ENCODE peak calls at places on chromosomes 4 and X, in ten cellular contexts. M is CD4-positive, alpha-beta T cell; Y is pancreas; B is fibroblast of the aortic adventitia; H is upper lobe of left lung; S is tibial artery; R is uterus; L is psoas muscle; G is HL-60; O is astrocyte. U is an unnamed sample.

GRCh38 chr4:159328766-159329165 is 225.9 kb downstream of the RAPGEF2 start:
- DNase-seq in M (no peak), Y (no peak), B (peak), H (no peak), S (no peak), R (no peak), L (no peak), G (no peak), O (no peak), U (no peak)

GRCh38 chr4:111263836-111264235 is 641.0 kb upstream of the PITX2 start:
- DNase-seq in M (no peak), Y (no peak), B (no peak), H (no peak), S (no peak), R (no peak), L (no peak), G (no peak), O (no peak), U (no peak)

GRCh38 chr4:1030559-1030958 is 19.1 kb downstream of the FGFRL1 start:
- DNase-seq in M (no peak), Y (no peak), B (no peak), H (peak), S (no peak), R (no peak), L (no peak), G (no peak), O (no peak), U (no peak)

GRCh38 chr4:86461849-86462248 is 102.0 kb upstream of the MAPK10 start:
- DNase-seq in M (no peak), Y (no peak), B (no peak), H (no peak), S (no peak), R (no peak), L (no peak), G (no peak), O (no peak), U (no peak)

GRCh38 chr4:107689912-107690587 is 30.0 kb downstream of the PAPSS1 start:
- DNase-seq in M (no peak), Y (no peak), B (peak), H (no peak), S (no peak), R (no peak), L (no peak), G (no peak), O (peak), U (no peak)

GRCh38 chrX:38515291-38515690 is 46.1 kb upstream of the TSPAN7 start:
- DNase-seq in M (no peak), Y (no peak), B (no peak), H (no peak), S (no peak), R (no peak), L (no peak), G (no peak), O (no peak), U (no peak)

GRCh38 chr4:100738388-100739165 is 220.8 kb upstream of the EMCN start:
- DNase-seq in M (no peak), Y (no peak), B (peak), H (no peak), S (peak), R (peak), L (no peak), G (no peak), O (peak), U (no peak)

GRCh38 chr4:39495446-39496208 is 31.6 kb downstream of the UGDH start:
- DNase-seq in M (no peak), Y (no peak), B (peak), H (no peak), S (no peak), R (no peak), L (no peak), G (no peak), O (peak), U (no peak)

GRCh38 chrX:44542567-44543325 is at the start of gene FUNDC1:
- DNase-seq in M (peak), Y (peak), B (peak), H (peak), S (peak), R (peak), L (peak), G (peak), O (peak), U (peak)

GRCh38 chr4:87038837-87039715 is 104.3 kb downstream of the AFF1 start:
- DNase-seq in M (no peak), Y (peak), B (peak), H (no peak), S (peak), R (peak), L (peak), G (no peak), O (peak), U (no peak)

GRCh38 chr4:98555798-98556445 is 102.5 kb downstream of the TSPAN5 start:
- DNase-seq in M (no peak), Y (no peak), B (peak), H (no peak), S (no peak), R (no peak), L (no peak), G (no peak), O (peak), U (no peak)

GRCh38 chrX:108270739-108271396 is 167.4 kb downstream of the COL4A6 start:
- DNase-seq in M (no peak), Y (no peak), B (peak), H (no peak), S (no peak), R (peak), L (no peak), G (no peak), O (peak), U (no peak)

GRCh38 chr4:11700751-11701226 is 272.1 kb upstream of the HS3ST1 start:
- DNase-seq in M (no peak), Y (no peak), B (peak), H (no peak), S (no peak), R (no peak), L (no peak), G (no peak), O (peak), U (no peak)

GRCh38 chrX:15664487-15665444 is at the start of gene CLTRN:
- DNase-seq in M (no peak), Y (no peak), B (no peak), H (no peak), S (no peak), R (no peak), L (no peak), G (no peak), O (no peak), U (no peak)

GRCh38 chr4:6943012-6943869 is 33.6 kb downstream of the TBC1D14 start:
- DNase-seq in M (no peak), Y (no peak), B (no peak), H (no peak), S (no peak), R (no peak), L (no peak), G (no peak), O (no peak), U (no peak)

GRCh38 chrX:23901805-23902204 is 5.9 kb downstream of the APOO start:
- DNase-seq in M (no peak), Y (no peak), B (peak), H (no peak), S (peak), R (peak), L (no peak), G (peak), O (peak), U (no peak)

GRCh38 chr4:106104276-106104675 is 209.0 kb downstream of the NPNT start:
- DNase-seq in M (no peak), Y (no peak), B (no peak), H (no peak), S (no peak), R (no peak), L (no peak), G (no peak), O (peak), U (no peak)

GRCh38 chrX:1442724-1443367 is 9.9 kb downstream of the ASMTL start:
- DNase-seq in M (no peak), Y (no peak), B (no peak), H (no peak), S (peak), R (no peak), L (no peak), G (no peak), O (no peak), U (no peak)

GRCh38 chr4:174120446-174121142 is 162.9 kb downstream of the FBXO8 start:
- DNase-seq in M (no peak), Y (peak), B (peak), H (peak), S (peak), R (peak), L (peak), G (peak), O (peak), U (no peak)

GRCh38 chrX:45803383-45803921 is 602.8 kb upstream of the DIPK2B start:
- DNase-seq in M (no peak), Y (no peak), B (peak), H (no peak), S (no peak), R (no peak), L (no peak), G (peak), O (peak), U (no peak)

GRCh38 chr4:1411436-1412375 is 5.5 kb upstream of the NKX1-1 start:
- DNase-seq in M (no peak), Y (no peak), B (no peak), H (no peak), S (no peak), R (no peak), L (no peak), G (no peak), O (no peak), U (no peak)

GRCh38 chrX:148670277-148670676 is 169.9 kb downstream of the AFF2 start:
- DNase-seq in M (no peak), Y (no peak), B (peak), H (no peak), S (no peak), R (no peak), L (no peak), G (no peak), O (no peak), U (no peak)

GRCh38 chr4:2281575-2282343 is 19.9 kb upstream of the MXD4 start:
- DNase-seq in M (peak), Y (no peak), B (no peak), H (no peak), S (no peak), R (no peak), L (peak), G (peak), O (no peak), U (peak)

GRCh38 chr4:181601118-181601517 is 642.1 kb upstream of the TENM3 start:
- DNase-seq in M (no peak), Y (no peak), B (no peak), H (no peak), S (no peak), R (no peak), L (no peak), G (no peak), O (peak), U (no peak)

GRCh38 chr4:3257125-3257690 is 8.2 kb downstream of the MSANTD1 start:
- DNase-seq in M (no peak), Y (no peak), B (no peak), H (peak), S (peak), R (no peak), L (peak), G (no peak), O (no peak), U (no peak)

GRCh38 chr4:117447925-117448324 is 362.5 kb upstream of the TRAM1L1 start:
- DNase-seq in M (no peak), Y (no peak), B (no peak), H (no peak), S (no peak), R (no peak), L (no peak), G (peak), O (no peak), U (no peak)

GRCh38 chr4:103998752-103999151 is 279.0 kb upstream of the TACR3 start:
- DNase-seq in M (no peak), Y (no peak), B (no peak), H (no peak), S (no peak), R (no peak), L (no peak), G (peak), O (no peak), U (no peak)

GRCh38 chr4:103994059-103994458 is 274.3 kb upstream of the TACR3 start:
- DNase-seq in M (no peak), Y (no peak), B (no peak), H (no peak), S (no peak), R (no peak), L (no peak), G (no peak), O (no peak), U (no peak)

GRCh38 chr4:103996637-103997036 is 276.9 kb upstream of the TACR3 start:
- DNase-seq in M (no peak), Y (peak), B (peak), H (no peak), S (no peak), R (no peak), L (no peak), G (peak), O (peak), U (no peak)

DNA sequence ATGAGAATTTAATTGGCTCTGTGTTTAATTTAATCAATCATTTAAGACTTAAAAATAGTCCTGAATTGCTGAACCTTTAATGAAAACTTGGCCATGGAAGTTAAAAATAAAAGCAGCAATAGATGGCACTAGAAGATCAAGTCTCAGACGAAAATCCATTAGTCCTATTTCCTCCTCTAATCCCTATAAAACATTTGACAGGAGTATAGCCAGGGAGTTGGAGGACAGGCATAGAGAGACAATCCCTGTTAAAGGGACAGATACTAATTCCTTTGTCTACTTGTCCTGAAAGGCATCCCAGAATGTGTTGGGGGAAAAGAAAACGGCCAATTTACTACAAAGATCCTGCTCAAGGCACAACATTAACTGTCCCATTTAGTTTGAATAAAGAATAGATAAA is 276.3 kb upstream of the TACR3 start:
- DNase-seq in M (no peak), Y (no peak), B (no peak), H (no peak), S (no peak), R (no peak), L (no peak), G (no peak), O (peak), U (no peak)
- TF ChIP-seq CTCF in M (no peak), Y (no peak), B (no peak), H (no peak), S (no peak), R (no peak), L (no peak), G (no peak), O (no peak), U (no peak)

GRCh38 chrX:116490091-116490490 is 27.3 kb upstream of the CT83 start:
- DNase-seq in M (no peak), Y (no peak), B (peak), H (no peak), S (no peak), R (no peak), L (no peak), G (no peak), O (no peak), U (no peak)
- TF ChIP-seq CTCF in M (no peak), Y (peak), B (peak), H (no peak), S (peak), R (no peak), L (peak), G (no peak), O (no peak), U (no peak)

GRCh38 chrX:51855698-51856097 is 37.7 kb upstream of the MAGED1 start:
- DNase-seq in M (no peak), Y (no peak), B (no peak), H (no peak), S (no peak), R (no peak), L (no peak), G (no peak), O (no peak), U (no peak)

GRCh38 chrX:51852621-51853020 is 40.8 kb upstream of the MAGED1 start:
- DNase-seq in M (no peak), Y (no peak), B (no peak), H (no peak), S (no peak), R (no peak), L (no peak), G (no peak), O (no peak), U (no peak)

GRCh38 chrX:51852096-51852495 is 41.3 kb upstream of the MAGED1 start:
- DNase-seq in M (no peak), Y (no peak), B (no peak), H (no peak), S (no peak), R (no peak), L (no peak), G (no peak), O (no peak), U (no peak)

GRCh38 chrX:51853251-51853650 is 40.2 kb upstream of the MAGED1 start:
- DNase-seq in M (no peak), Y (no peak), B (peak), H (no peak), S (no peak), R (no peak), L (no peak), G (no peak), O (no peak), U (no peak)

GRCh38 chrX:51851507-51852085 is 41.8 kb upstream of the MAGED1 start:
- DNase-seq in M (no peak), Y (no peak), B (no peak), H (no peak), S (no peak), R (no peak), L (no peak), G (no peak), O (no peak), U (no peak)
- TF ChIP-seq CTCF in M (no peak), Y (no peak), B (no peak), H (no peak), S (no peak), R (no peak), L (no peak), G (no peak), O (no peak), U (no peak)

GRCh38 chr4:64617813-64618212 is 208.6 kb upstream of the TECRL start:
- DNase-seq in M (no peak), Y (no peak), B (no peak), H (no peak), S (no peak), R (no peak), L (no peak), G (no peak), O (peak), U (no peak)
- TF ChIP-seq CTCF in M (no peak), Y (no peak), B (no peak), H (no peak), S (no peak), R (no peak), L (no peak), G (no peak), O (peak), U (no peak)

DNA sequence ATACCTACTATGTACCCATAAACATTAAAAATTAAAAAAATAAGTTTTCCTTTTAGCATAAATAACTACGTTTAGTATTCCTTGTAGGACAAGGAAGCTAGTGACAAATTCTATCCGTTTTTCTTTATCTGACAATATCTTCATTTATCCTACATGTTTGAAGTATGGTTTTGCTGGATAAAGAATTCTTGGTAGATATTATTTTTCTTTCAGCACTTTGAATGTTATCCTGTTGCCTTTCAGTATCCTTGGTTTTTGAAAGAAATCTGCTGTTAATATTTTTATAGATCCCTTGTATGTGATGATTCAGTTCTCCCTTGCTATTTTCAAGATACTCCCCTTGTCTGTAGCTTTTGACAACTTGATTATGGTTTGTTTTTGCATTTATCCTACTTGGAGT is 76.6 kb downstream of the CASK start:
- DNase-seq in M (no peak), Y (no peak), B (no peak), H (no peak), S (no peak), R (no peak), L (no peak), G (no peak), O (no peak), U (no peak)
- TF ChIP-seq CTCF in M (no peak), Y (no peak), B (no peak), H (no peak), S (no peak), R (no peak), L (no peak), G (no peak), O (no peak), U (no peak)

U was measured in activated B cell treated with CpG ODN at 0.5 μM for 24 hours.